ENCODE peak calls at places on chromosomes 7 and 10, in eight cellular contexts. B is left lung; Y is HT1080; F is Calu3; Q is effector CD4-positive, alpha-beta T cell; D is ELR; J is SK-MEL-5; I is IMR-90. G is an unnamed sample.

GRCh38 chr10:71840177-71840711 is 10.8 kb downstream of the PSAP start:
- DNase-seq in I (peak), F (peak), D (peak), B (no peak), J (peak), Y (peak), Q (no peak), G (peak)

GRCh38 chr7:78770422-78771410 is 682.8 kb downstream of the MAGI2 start:
- DNase-seq in I (peak), F (no peak), B (no peak), J (no peak), Y (no peak), Q (no peak), D (peak), G (no peak)

GRCh38 chr10:123800299-123800698 is 91.3 kb downstream of the CPXM2 start:
- DNase-seq in D (peak), Q (no peak), J (no peak), B (no peak), F (no peak), I (no peak), Y (no peak), G (no peak)

GRCh38 chr7:132825222-132825621 is 249.0 kb upstream of the PLXNA4 start:
- DNase-seq in J (no peak), I (no peak), D (no peak), Y (no peak), Q (no peak), F (no peak), B (no peak), G (no peak)

GRCh38 chr7:513521-514166 is 6.0 kb downstream of the PDGFA start:
- DNase-seq in B (peak), D (peak), Q (no peak), F (no peak), J (no peak), Y (peak), I (peak), G (peak)

GRCh38 chr10:79038841-79039201 is 29.9 kb upstream of the ZMIZ1 start:
- DNase-seq in Y (no peak), F (no peak), Q (no peak), B (no peak), J (no peak), I (peak), D (no peak), G (no peak)

GRCh38 chr10:63573068-63573697 is 52.0 kb downstream of the REEP3 start:
- DNase-seq in Q (no peak), B (no peak), J (no peak), I (peak), D (no peak), Y (peak), F (no peak), G (no peak)

GRCh38 chr7:43785425-43785824 is 26.9 kb downstream of the BLVRA start:
- DNase-seq in I (peak), J (no peak), F (no peak), Y (peak), Q (no peak), D (peak), B (no peak), G (peak)

GRCh38 chr7:120538335-120538734 is 265.4 kb downstream of the KCND2 start:
- DNase-seq in J (no peak), D (no peak), Q (no peak), B (no peak), I (no peak), F (no peak), Y (no peak), G (no peak)

GRCh38 chr10:100653957-100654834 is 91.2 kb upstream of the PAX2 start:
- DNase-seq in B (no peak), D (no peak), I (no peak), J (no peak), F (no peak), Y (no peak), Q (no peak), G (no peak)

GRCh38 chr10:6239213-6239991 is 36.7 kb downstream of the PFKFB3 start:
- DNase-seq in Y (peak), B (no peak), I (peak), Q (peak), F (peak), D (peak), J (peak), G (peak)

GRCh38 chr7:46764100-46764941 is 817.6 kb downstream of the TNS3 start:
- DNase-seq in Y (peak), I (peak), F (peak), J (peak), Q (no peak), B (no peak), D (peak), G (peak)

GRCh38 chr7:142939226-142939910 is at the start of gene LLCFC1:
- DNase-seq in Y (no peak), B (no peak), Q (no peak), D (no peak), J (peak), F (peak), I (no peak), G (no peak)

GRCh38 chr10:11875499-11876281 is 52.5 kb downstream of the PROSER2 start:
- DNase-seq in D (peak), I (peak), J (peak), F (peak), B (peak), Q (no peak), Y (peak), G (no peak)

GRCh38 chr10:85105614-85106013 is 777.2 kb downstream of the CCSER2 start:
- DNase-seq in F (peak), Y (peak), D (no peak), I (no peak), Q (no peak), J (peak), B (no peak), G (peak)

GRCh38 chr7:33108591-33108930 is 643 bp downstream of the RP9 start:
- DNase-seq in I (no peak), Y (peak), Q (no peak), F (peak), D (peak), B (no peak), J (peak), G (peak)

GRCh38 chr10:132910186-132910880 is 32.0 kb downstream of the CFAP46 start:
- DNase-seq in Q (no peak), J (no peak), B (peak), F (no peak), I (no peak), D (no peak), Y (no peak), G (no peak)

GRCh38 chr10:132784582-132785432 is 1.1 kb downstream of the NKX6-2 start:
- DNase-seq in I (no peak), J (no peak), Q (no peak), F (no peak), D (no peak), B (no peak), Y (no peak), G (no peak)

GRCh38 chr10:114684085-114684821 is 26.2 kb upstream of the ABLIM1 start:
- DNase-seq in F (peak), Q (no peak), J (no peak), I (peak), Y (peak), B (peak), D (no peak), G (no peak)

GRCh38 chr10:63866075-63866746 is 345.0 kb downstream of the REEP3 start:
- DNase-seq in Q (no peak), Y (peak), F (peak), J (peak), B (no peak), I (peak), D (peak), G (peak)

G was measured in RKO.